ENCODE peak calls at places on chromosomes 1 and 21, in six cellular contexts. One of them, this sample, is unnamed.

GRCh38 chr1:55067022-55067781 is 27.9 kb downstream of the PCSK9 start:
- DNase-seq in effector memory CD4-positive, alpha-beta T cell: no peak
- DNase-seq in caudate nucleus: peak; percentile 60
- DNase-seq in GM23338: no peak
- DNase-seq in endodermal cell: peak; percentile 49
- DNase-seq in effector CD4-positive, alpha-beta T cell: no peak
- DNase-seq in this sample: no peak

GRCh38 chr1:63155437-63155836 is 166.9 kb upstream of the FOXD3 start:
- DNase-seq in caudate nucleus: no peak
- DNase-seq in GM23338: no peak
- DNase-seq in endodermal cell: peak; percentile 49
- DNase-seq in effector memory CD4-positive, alpha-beta T cell: no peak
- DNase-seq in effector CD4-positive, alpha-beta T cell: no peak
- DNase-seq in this sample: no peak

GRCh38 chr1:8797230-8797629 is 20.2 kb downstream of the RERE start:
- DNase-seq in effector CD4-positive, alpha-beta T cell: no peak
- DNase-seq in caudate nucleus: no peak
- DNase-seq in endodermal cell: no peak
- DNase-seq in GM23338: no peak
- DNase-seq in effector memory CD4-positive, alpha-beta T cell: no peak
- DNase-seq in this sample: no peak

GRCh38 chr1:116331523-116331922 is 41.5 kb upstream of the ATP1A1 start:
- DNase-seq in GM23338: no peak
- DNase-seq in endodermal cell: no peak
- DNase-seq in effector CD4-positive, alpha-beta T cell: no peak
- DNase-seq in effector memory CD4-positive, alpha-beta T cell: no peak
- DNase-seq in caudate nucleus: no peak
- DNase-seq in this sample: no peak

GRCh38 chr1:166814611-166815010 is 24.7 kb upstream of the POGK start:
- DNase-seq in caudate nucleus: no peak
- DNase-seq in endodermal cell: no peak
- DNase-seq in effector CD4-positive, alpha-beta T cell: no peak
- DNase-seq in effector memory CD4-positive, alpha-beta T cell: no peak
- DNase-seq in GM23338: no peak
- DNase-seq in this sample: no peak

GRCh38 chr1:183783896-183784637 is 20.9 kb upstream of the RGL1 start:
- DNase-seq in endodermal cell: no peak
- DNase-seq in caudate nucleus: no peak
- DNase-seq in effector memory CD4-positive, alpha-beta T cell: no peak
- DNase-seq in effector CD4-positive, alpha-beta T cell: no peak
- DNase-seq in GM23338: no peak
- DNase-seq in this sample: no peak

GRCh38 chr21:32819702-32820101 is 48.1 kb upstream of the PAXBP1 start:
- DNase-seq in GM23338: no peak
- DNase-seq in effector memory CD4-positive, alpha-beta T cell: no peak
- DNase-seq in effector CD4-positive, alpha-beta T cell: no peak
- DNase-seq in endodermal cell: no peak
- DNase-seq in caudate nucleus: no peak
- DNase-seq in this sample: no peak

GRCh38 chr1:46102769-46103476 is 29.5 kb downstream of the PIK3R3 start:
- DNase-seq in GM23338: no peak
- DNase-seq in endodermal cell: no peak
- DNase-seq in caudate nucleus: no peak
- DNase-seq in effector CD4-positive, alpha-beta T cell: no peak
- DNase-seq in effector memory CD4-positive, alpha-beta T cell: no peak
- DNase-seq in this sample: no peak

GRCh38 chr1:168082008-168082876 is 54.5 kb downstream of the GPR161 start:
- DNase-seq in effector CD4-positive, alpha-beta T cell: peak; percentile 45
- DNase-seq in GM23338: peak; percentile 90
- DNase-seq in effector memory CD4-positive, alpha-beta T cell: no peak
- DNase-seq in endodermal cell: peak; percentile 96
- DNase-seq in caudate nucleus: no peak
- DNase-seq in this sample: peak; percentile 80

GRCh38 chr1:234375672-234376071 is 2.4 kb downstream of the COA6 start:
- DNase-seq in effector memory CD4-positive, alpha-beta T cell: no peak
- DNase-seq in effector CD4-positive, alpha-beta T cell: no peak
- DNase-seq in GM23338: no peak
- DNase-seq in caudate nucleus: no peak
- DNase-seq in endodermal cell: no peak
- DNase-seq in this sample: no peak

GRCh38 chr1:177863776-177864175 is 106.1 kb downstream of the SEC16B start:
- DNase-seq in GM23338: no peak
- DNase-seq in effector CD4-positive, alpha-beta T cell: no peak
- DNase-seq in endodermal cell: no peak
- DNase-seq in effector memory CD4-positive, alpha-beta T cell: no peak
- DNase-seq in caudate nucleus: no peak
- DNase-seq in this sample: no peak

GRCh38 chr1:30759718-30760281 is 2.2 kb upstream of the LAPTM5 start:
- DNase-seq in effector CD4-positive, alpha-beta T cell: peak; percentile 69
- DNase-seq in endodermal cell: peak; percentile 61
- DNase-seq in GM23338: peak; percentile 32
- DNase-seq in caudate nucleus: no peak
- DNase-seq in effector memory CD4-positive, alpha-beta T cell: peak; percentile 76
- DNase-seq in this sample: no peak

GRCh38 chr1:160260436-160261382 is 1.6 kb downstream of the DCAF8 start:
- DNase-seq in effector CD4-positive, alpha-beta T cell: no peak
- DNase-seq in GM23338: peak; percentile 27
- DNase-seq in caudate nucleus: no peak
- DNase-seq in endodermal cell: no peak
- DNase-seq in effector memory CD4-positive, alpha-beta T cell: no peak
- DNase-seq in this sample: peak; percentile 67

GRCh38 chr21:43318841-43319781 is 107.8 kb downstream of the SIK1 start:
- DNase-seq in caudate nucleus: no peak
- DNase-seq in effector memory CD4-positive, alpha-beta T cell: no peak
- DNase-seq in effector CD4-positive, alpha-beta T cell: no peak
- DNase-seq in endodermal cell: no peak
- DNase-seq in GM23338: no peak
- DNase-seq in this sample: no peak

GRCh38 chr1:191140038-191140437 is 662.4 kb upstream of the BRINP3 start:
- DNase-seq in endodermal cell: no peak
- DNase-seq in caudate nucleus: no peak
- DNase-seq in GM23338: no peak
- DNase-seq in effector CD4-positive, alpha-beta T cell: no peak
- DNase-seq in effector memory CD4-positive, alpha-beta T cell: no peak
- DNase-seq in this sample: no peak

GRCh38 chr1:84853743-84854721 is 39.0 kb downstream of the LPAR3 start:
- DNase-seq in GM23338: no peak
- DNase-seq in caudate nucleus: no peak
- DNase-seq in effector CD4-positive, alpha-beta T cell: peak; percentile 23
- DNase-seq in effector memory CD4-positive, alpha-beta T cell: peak; percentile 22
- DNase-seq in endodermal cell: no peak
- DNase-seq in this sample: peak; percentile 79

GRCh38 chr1:176033879-176034278 is 173.2 kb downstream of the COP1 start:
- DNase-seq in endodermal cell: no peak
- DNase-seq in caudate nucleus: no peak
- DNase-seq in effector CD4-positive, alpha-beta T cell: no peak
- DNase-seq in GM23338: no peak
- DNase-seq in effector memory CD4-positive, alpha-beta T cell: no peak
- DNase-seq in this sample: no peak

GRCh38 chr21:42473495-42474042 is 22.5 kb downstream of the RSPH1 start:
- DNase-seq in caudate nucleus: no peak
- DNase-seq in effector memory CD4-positive, alpha-beta T cell: no peak
- DNase-seq in effector CD4-positive, alpha-beta T cell: no peak
- DNase-seq in GM23338: no peak
- DNase-seq in endodermal cell: no peak
- DNase-seq in this sample: no peak

GRCh38 chr1:203508463-203508862 is 14.5 kb downstream of the OPTC start:
- DNase-seq in caudate nucleus: no peak
- DNase-seq in effector CD4-positive, alpha-beta T cell: no peak
- DNase-seq in effector memory CD4-positive, alpha-beta T cell: no peak
- DNase-seq in GM23338: no peak
- DNase-seq in endodermal cell: peak; percentile 82
- DNase-seq in this sample: no peak

GRCh38 chr1:78622548-78622947 is 2.3 kb downstream of the IFI44L start:
- DNase-seq in caudate nucleus: no peak
- DNase-seq in GM23338: no peak
- DNase-seq in effector memory CD4-positive, alpha-beta T cell: no peak
- DNase-seq in endodermal cell: no peak
- DNase-seq in effector CD4-positive, alpha-beta T cell: no peak
- DNase-seq in this sample: no peak

GRCh38 chr1:183379951-183380350 is 38.2 kb downstream of the NMNAT2 start:
- DNase-seq in caudate nucleus: no peak
- DNase-seq in GM23338: no peak
- DNase-seq in effector CD4-positive, alpha-beta T cell: no peak
- DNase-seq in endodermal cell: no peak
- DNase-seq in effector memory CD4-positive, alpha-beta T cell: no peak
- DNase-seq in this sample: no peak

GRCh38 chr21:17612023-17612564 is 607 bp downstream of the BTG3 start:
- DNase-seq in effector CD4-positive, alpha-beta T cell: peak; percentile 3
- DNase-seq in endodermal cell: peak; percentile 71
- DNase-seq in effector memory CD4-positive, alpha-beta T cell: no peak
- DNase-seq in caudate nucleus: no peak
- DNase-seq in GM23338: peak; percentile 70
- DNase-seq in this sample: no peak

GRCh38 chr1:37267111-37267835 is 207.1 kb upstream of the ZC3H12A start:
- DNase-seq in GM23338: peak; percentile 38
- DNase-seq in caudate nucleus: no peak
- DNase-seq in effector memory CD4-positive, alpha-beta T cell: no peak
- DNase-seq in endodermal cell: no peak
- DNase-seq in effector CD4-positive, alpha-beta T cell: no peak
- DNase-seq in this sample: no peak

GRCh38 chr1:106290805-106291537 is 765.5 kb upstream of the PRMT6 start:
- DNase-seq in endodermal cell: no peak
- DNase-seq in GM23338: no peak
- DNase-seq in effector CD4-positive, alpha-beta T cell: no peak
- DNase-seq in caudate nucleus: no peak
- DNase-seq in effector memory CD4-positive, alpha-beta T cell: no peak
- DNase-seq in this sample: no peak

GRCh38 chr1:28552482-28553228 is at the start of gene TRNAU1AP:
- DNase-seq in effector memory CD4-positive, alpha-beta T cell: peak; percentile 94
- DNase-seq in effector CD4-positive, alpha-beta T cell: peak; percentile 95
- DNase-seq in endodermal cell: peak; percentile 99
- DNase-seq in GM23338: peak; percentile 99
- DNase-seq in caudate nucleus: peak; percentile 84
- DNase-seq in this sample: peak; percentile 96

GRCh38 chr1:162882248-162882666 is 21.3 kb upstream of the CCDC190 start:
- DNase-seq in effector CD4-positive, alpha-beta T cell: no peak
- DNase-seq in caudate nucleus: no peak
- DNase-seq in GM23338: no peak
- DNase-seq in effector memory CD4-positive, alpha-beta T cell: no peak
- DNase-seq in endodermal cell: no peak
- DNase-seq in this sample: no peak

GRCh38 chr1:55443175-55443933 is 228.2 kb upstream of the USP24 start:
- DNase-seq in endodermal cell: no peak
- DNase-seq in caudate nucleus: no peak
- DNase-seq in effector CD4-positive, alpha-beta T cell: no peak
- DNase-seq in GM23338: no peak
- DNase-seq in effector memory CD4-positive, alpha-beta T cell: no peak
- DNase-seq in this sample: no peak

GRCh38 chr1:152759453-152760173 is 1.8 kb downstream of the KPRP start:
- DNase-seq in effector CD4-positive, alpha-beta T cell: no peak
- DNase-seq in caudate nucleus: no peak
- DNase-seq in GM23338: no peak
- DNase-seq in effector memory CD4-positive, alpha-beta T cell: no peak
- DNase-seq in endodermal cell: no peak
- DNase-seq in this sample: no peak

GRCh38 chr21:40507978-40508377 is 339.0 kb downstream of the DSCAM start:
- DNase-seq in effector CD4-positive, alpha-beta T cell: no peak
- DNase-seq in GM23338: no peak
- DNase-seq in caudate nucleus: no peak
- DNase-seq in effector memory CD4-positive, alpha-beta T cell: no peak
- DNase-seq in endodermal cell: no peak
- DNase-seq in this sample: no peak

GRCh38 chr1:233613252-233614172 is at the start of gene KCNK1:
- DNase-seq in caudate nucleus: peak; percentile 41
- DNase-seq in effector CD4-positive, alpha-beta T cell: no peak
- DNase-seq in effector memory CD4-positive, alpha-beta T cell: no peak
- DNase-seq in GM23338: peak; percentile 91
- DNase-seq in endodermal cell: peak; percentile 94
- DNase-seq in this sample: no peak

GRCh38 chr1:83900530-83900929 is 98.4 kb downstream of the TTLL7 start:
- DNase-seq in caudate nucleus: no peak
- DNase-seq in effector CD4-positive, alpha-beta T cell: no peak
- DNase-seq in effector memory CD4-positive, alpha-beta T cell: no peak
- DNase-seq in endodermal cell: no peak
- DNase-seq in GM23338: no peak
- DNase-seq in this sample: no peak

GRCh38 chr1:39625462-39626273 is 13.8 kb downstream of the HEYL start:
- DNase-seq in effector CD4-positive, alpha-beta T cell: no peak
- DNase-seq in endodermal cell: no peak
- DNase-seq in GM23338: no peak
- DNase-seq in effector memory CD4-positive, alpha-beta T cell: no peak
- DNase-seq in caudate nucleus: peak; percentile 33
- DNase-seq in this sample: no peak

GRCh38 chr1:87295720-87296119 is 33.0 kb upstream of the LMO4 start:
- DNase-seq in effector CD4-positive, alpha-beta T cell: no peak
- DNase-seq in endodermal cell: no peak
- DNase-seq in GM23338: peak; percentile 23
- DNase-seq in caudate nucleus: no peak
- DNase-seq in effector memory CD4-positive, alpha-beta T cell: no peak
- DNase-seq in this sample: no peak

GRCh38 chr1:8317647-8318360 is at the start of gene SLC45A1:
- DNase-seq in endodermal cell: peak; percentile 87
- DNase-seq in effector CD4-positive, alpha-beta T cell: peak; percentile 71
- DNase-seq in effector memory CD4-positive, alpha-beta T cell: peak; percentile 67
- DNase-seq in caudate nucleus: peak; percentile 42
- DNase-seq in GM23338: peak; percentile 86
- DNase-seq in this sample: peak; percentile 37

GRCh38 chr1:9844746-9845145 is 21.0 kb upstream of the CLSTN1 start:
- DNase-seq in effector CD4-positive, alpha-beta T cell: no peak
- DNase-seq in caudate nucleus: no peak
- DNase-seq in GM23338: no peak
- DNase-seq in endodermal cell: peak; percentile 41
- DNase-seq in effector memory CD4-positive, alpha-beta T cell: no peak
- DNase-seq in this sample: no peak

GRCh38 chr21:27954806-27955205 is 987.9 kb upstream of the ADAMTS5 start:
- DNase-seq in effector CD4-positive, alpha-beta T cell: no peak
- DNase-seq in GM23338: peak; percentile 1
- DNase-seq in endodermal cell: no peak
- DNase-seq in caudate nucleus: no peak
- DNase-seq in effector memory CD4-positive, alpha-beta T cell: no peak
- DNase-seq in this sample: no peak

This sample was measured in KBM-7.